ENCODE peak calls at places on chromosome X, in nine cellular contexts. Z is activated naive CD8-positive, alpha-beta T cell treated with anti-CD3 and anti-CD28 coated beads for 36 hours; Y is C1 segment of cervical spinal cord; U is germinal center; R is nucleus accumbens; A is fibroblast of villous mesenchyme; G is NCI-H748 treated with DMSO at 0.1 percent for 48 hours; L is cardiac muscle cell; K is PC-3. X is an unnamed sample.

GRCh38 chrX:39431893-39432292 is 630.6 kb downstream of the MID1IP1 start:
- DNase-seq in K (no peak), Z (no peak), L (no peak), Y (no peak), R (no peak), A (no peak), U (no peak), G (no peak), X (no peak)

GRCh38 chrX:78708171-78708570 is 39.3 kb upstream of the LPAR4 start:
- DNase-seq in R (no peak), Z (no peak), L (peak; percentile 63), A (peak; percentile 38), U (no peak), K (peak; percentile 63), Y (no peak), G (no peak), X (no peak)

GRCh38 chrX:138638996-138639395 is 72.5 kb downstream of the FGF13 start:
- DNase-seq in Y (no peak), L (no peak), Z (no peak), U (no peak), A (no peak), K (peak; percentile 2), G (no peak), R (no peak), X (no peak)

GRCh38 chrX:118861338-118861737 is 37.7 kb downstream of the ZCCHC12 start:
- DNase-seq in Z (no peak), G (no peak), U (no peak), K (peak; percentile 72), L (no peak), Y (no peak), R (no peak), A (no peak), X (no peak)

GRCh38 chrX:79482686-79483085 is 115.6 kb upstream of the ITM2A start:
- DNase-seq in A (no peak), Z (no peak), Y (no peak), L (no peak), G (no peak), K (no peak), R (no peak), U (no peak), X (no peak)

GRCh38 chrX:102784550-102784949 is 64.0 kb downstream of the GPRASP3 start:
- DNase-seq in G (no peak), Z (no peak), R (no peak), L (no peak), Y (no peak), K (no peak), U (no peak), A (no peak), X (no peak)

GRCh38 chrX:1807301-1807731 is 192.5 kb downstream of the ASMT start:
- DNase-seq in U (no peak), K (peak; percentile 53), G (peak; percentile 9), R (no peak), A (peak; percentile 2), Y (no peak), Z (no peak), L (no peak), X (no peak)

GRCh38 chrX:63746278-63746677 is 38.7 kb downstream of the ARHGEF9 start:
- DNase-seq in K (no peak), L (no peak), Y (no peak), U (no peak), R (no peak), Z (peak; percentile 5), G (no peak), A (no peak), X (no peak)

GRCh38 chrX:39948564-39948963 is 149.2 kb downstream of the BCOR start:
- DNase-seq in L (no peak), G (peak; percentile 26), Z (no peak), U (no peak), Y (no peak), A (no peak), K (no peak), R (no peak), X (no peak)